ENCODE peak calls at places on chromosome 18, in eight cellular contexts. N, E, U, D, W, Y, A and C are unnamed samples.

GRCh38 chr18:33802955-33803354 is 224.9 kb downstream of the ASXL3 start:
- DNase-seq in A (peak), Y (no peak), N (no peak), E (no peak), D (peak), W (peak), U (peak), C (peak)

GRCh38 chr18:2627821-2628276 is 27.7 kb upstream of the SMCHD1 start:
- DNase-seq in A (no peak), Y (peak), D (no peak), W (no peak), U (no peak), E (no peak), N (no peak), C (no peak)

GRCh38 chr18:4638680-4639079 is 183.6 kb upstream of the DLGAP1 start:
- DNase-seq in Y (no peak), N (no peak), D (no peak), U (no peak), E (no peak), A (no peak), W (no peak), C (peak)

GRCh38 chr18:8747440-8747937 is 42.1 kb downstream of the MTCL1 start:
- DNase-seq in D (no peak), U (no peak), W (no peak), E (no peak), N (no peak), Y (peak), A (no peak), C (no peak)

GRCh38 chr18:13434854-13435253 is 216.3 kb downstream of the LDLRAD4 start:
- DNase-seq in U (no peak), W (no peak), E (no peak), N (no peak), D (no peak), A (no peak), Y (no peak), C (no peak)

GRCh38 chr18:28855989-28856388 is 679.1 kb upstream of the CDH2 start:
- DNase-seq in A (no peak), W (no peak), D (no peak), Y (no peak), N (no peak), E (no peak), U (no peak), C (no peak)

GRCh38 chr18:2293109-2293839 is 278.0 kb downstream of the METTL4 start:
- DNase-seq in A (no peak), D (peak), E (no peak), N (no peak), Y (no peak), W (no peak), U (no peak), C (peak)

GRCh38 chr18:24013061-24013460 is 1.5 kb upstream of the TTC39C start:
- DNase-seq in E (no peak), W (no peak), U (no peak), D (no peak), A (no peak), N (no peak), Y (no peak), C (no peak)

GRCh38 chr18:9737814-9738160 is 29.7 kb downstream of the RAB31 start:
- DNase-seq in N (no peak), A (no peak), U (no peak), E (peak), Y (peak), W (no peak), D (no peak), C (no peak)

GRCh38 chr18:3603460-3604259 is 153.7 kb downstream of the TGIF1 start:
- DNase-seq in N (no peak), E (no peak), Y (peak), U (peak), D (peak), W (peak), A (peak), C (peak)

GRCh38 chr18:1094408-1094807 is 189.7 kb downstream of the ADCYAP1 start:
- DNase-seq in A (no peak), D (no peak), N (no peak), Y (peak), W (no peak), E (no peak), U (no peak), C (no peak)

GRCh38 chr18:76657428-76657827 is 162.4 kb upstream of the ZNF516 start:
- DNase-seq in A (no peak), Y (peak), D (no peak), W (no peak), E (no peak), U (no peak), N (no peak), C (no peak)